ENCODE peak calls at places on chromosomes 16 and 17, in seven cellular contexts. G is A549; M is mesendoderm; F is K562; J is stimulated activated CD4-positive, alpha-beta T cell treated with anti-CD3 and anti-CD28 coated beads, Interleukin-1b, Interleukin-23, amount 100 ng/mL, for 24 hours; Z is putamen; C is psoas muscle. D is an unnamed sample.

GRCh38 chr17:64732336-64733006 is 70.4 kb upstream of the SMURF2 start:
- DNase-seq in G (peak; percentile 57), M (no peak), F (peak; percentile 2), J (no peak), Z (no peak), C (peak; percentile 68), D (peak; percentile 74)

GRCh38 chr16:80231888-80232287 is 308.9 kb upstream of the DYNLRB2 start:
- DNase-seq in G (no peak), M (no peak), F (no peak), J (no peak), Z (no peak), C (no peak), D (peak; percentile 8)

GRCh38 chr17:56678249-56679144 is 85.0 kb downstream of the NOG start:
- DNase-seq in G (no peak), M (peak; percentile 61), F (no peak), J (no peak), Z (no peak), C (no peak), D (no peak)

GRCh38 chr16:66524601-66525164 is 25.2 kb downstream of the TK2 start:
- DNase-seq in G (no peak), M (no peak), F (peak; percentile 52), J (no peak), Z (peak; percentile 53), C (no peak), D (no peak)

GRCh38 chr17:49549691-49550678 is 25.7 kb upstream of the NXPH3 start:
- DNase-seq in G (no peak), M (no peak), F (no peak), J (no peak), Z (no peak), C (no peak), D (no peak)

GRCh38 chr16:20744922-20745440 is 3.4 kb upstream of the THUMPD1 start:
- DNase-seq in G (no peak), M (no peak), F (no peak), J (no peak), Z (no peak), C (no peak), D (peak; percentile 79)

GRCh38 chr16:75710344-75710743 is 9.1 kb upstream of the DUXB start:
- DNase-seq in G (no peak), M (peak; percentile 22), F (no peak), J (no peak), Z (no peak), C (no peak), D (no peak)

GRCh38 chr16:80045944-80046660 is 445.6 kb upstream of the MAF start:
- DNase-seq in G (no peak), M (peak; percentile 55), F (no peak), J (no peak), Z (no peak), C (no peak), D (no peak)

GRCh38 chr16:46743232-46743719 is 4.9 kb downstream of the MYLK3 start:
- DNase-seq in G (no peak), M (peak; percentile 84), F (peak; percentile 76), J (no peak), Z (no peak), C (no peak), D (no peak)

GRCh38 chr16:3158498-3159314 is 23.9 kb downstream of the ZNF213 start:
- DNase-seq in G (peak; percentile 95), M (peak; percentile 97), F (peak; percentile 96), J (peak; percentile 77), Z (peak; percentile 44), C (peak; percentile 86), D (peak; percentile 45)

GRCh38 chr17:29726721-29727252 is 104.1 kb upstream of the CORO6 start:
- DNase-seq in G (no peak), M (peak; percentile 59), F (peak; percentile 52), J (no peak), Z (no peak), C (no peak), D (peak; percentile 97)